ENCODE peak calls at places on chromosome 13, in seven cellular contexts. U is OCI-LY7, Y is lung, W is fibroblast of lung, D is GM12865, P is retinal pigment epithelial cell, K is IMR-90. C is an unnamed sample.

GRCh38 chr13:45781553-45782326 is 69.8 kb downstream of the SIAH3 start:
- DNase-seq in K (no peak), P (peak; percentile 76), U (no peak), Y (no peak), W (peak; percentile 47), D (no peak), C (no peak)

GRCh38 chr13:92721610-92722009 is 505.0 kb upstream of the GPC6 start:
- DNase-seq in W (no peak), Y (no peak), D (no peak), K (no peak), U (no peak), P (no peak), C (no peak)

GRCh38 chr13:70755411-70755810 is 647.2 kb upstream of the KLHL1 start:
- DNase-seq in W (no peak), P (peak; percentile 98), U (no peak), Y (no peak), D (no peak), K (no peak), C (no peak)

GRCh38 chr13:40275636-40276035 is 390.8 kb downstream of the FOXO1 start:
- DNase-seq in W (peak; percentile 61), D (no peak), P (no peak), K (no peak), U (no peak), Y (no peak), C (no peak)

GRCh38 chr13:44093607-44094583 is 214.2 kb downstream of the LACC1 start:
- DNase-seq in K (no peak), P (no peak), W (peak; percentile 8), Y (no peak), D (no peak), U (no peak), C (no peak)

GRCh38 chr13:109938255-109938936 is 152.0 kb upstream of the IRS2 start:
- DNase-seq in P (peak; percentile 85), Y (no peak), U (no peak), D (no peak), W (peak; percentile 87), K (peak; percentile 93), C (no peak)

GRCh38 chr13:96671073-96671472 is 323.2 kb downstream of the OXGR1 start:
- DNase-seq in Y (no peak), D (no peak), U (no peak), W (no peak), K (no peak), P (no peak), C (no peak)

GRCh38 chr13:86813198-86813597 is 858.0 kb upstream of the SLITRK5 start:
- DNase-seq in D (no peak), Y (no peak), W (no peak), K (no peak), P (no peak), U (no peak), C (no peak)

GRCh38 chr13:24076636-24077035 is 83.9 kb upstream of the SPATA13 start:
- DNase-seq in U (no peak), Y (no peak), D (no peak), K (no peak), W (no peak), P (no peak), C (no peak)

GRCh38 chr13:107866007-107866665 is 349.2 kb downstream of the LIG4 start:
- DNase-seq in Y (no peak), K (peak; percentile 34), W (peak; percentile 62), P (no peak), U (no peak), D (no peak), C (no peak)

GRCh38 chr13:31476266-31476665 is 263.1 kb upstream of the RXFP2 start:
- DNase-seq in D (no peak), P (peak; percentile 2), W (peak; percentile 87), U (no peak), K (peak; percentile 85), Y (no peak), C (no peak)

GRCh38 chr13:111249637-111250360 is 70.6 kb upstream of the TEX29 start:
- DNase-seq in P (no peak), U (no peak), D (no peak), K (no peak), W (peak; percentile 26), Y (no peak), C (no peak)

GRCh38 chr13:87820221-87820620 is 149.1 kb downstream of the SLITRK5 start:
- DNase-seq in P (no peak), K (no peak), U (no peak), D (no peak), W (no peak), Y (no peak), C (no peak)

GRCh38 chr13:106562301-106562700 is 5.6 kb downstream of the ARGLU1 start:
- DNase-seq in U (no peak), D (no peak), Y (no peak), K (no peak), W (no peak), P (no peak), C (no peak)

GRCh38 chr13:113912596-113912995 is 48.7 kb upstream of the GAS6 start:
- DNase-seq in K (no peak), W (peak; percentile 54), Y (no peak), P (no peak), U (no peak), D (no peak), C (no peak)

GRCh38 chr13:102386461-102386860 is 15.4 kb downstream of the FGF14 start:
- DNase-seq in P (no peak), D (no peak), K (no peak), Y (no peak), W (no peak), U (no peak), C (no peak)

GRCh38 chr13:78420814-78421213 is 182.5 kb downstream of the POU4F1 start:
- DNase-seq in K (no peak), W (no peak), U (no peak), P (no peak), D (peak; percentile 82), Y (no peak), C (peak; percentile 31)

GRCh38 chr13:26499209-26499601 is 58.3 kb upstream of the WASF3 start:
- DNase-seq in Y (no peak), K (no peak), U (no peak), P (no peak), W (no peak), D (no peak), C (no peak)

GRCh38 chr13:109344552-109345157 is 441.7 kb downstream of the IRS2 start:
- DNase-seq in U (no peak), K (peak; percentile 82), W (peak; percentile 86), D (no peak), P (no peak), Y (no peak), C (no peak)

GRCh38 chr13:76677047-76677446 is 209.2 kb downstream of the KCTD12 start:
- DNase-seq in K (peak; percentile 43), P (peak; percentile 41), U (no peak), W (peak; percentile 64), D (no peak), Y (no peak), C (no peak)

GRCh38 chr13:27965343-27965739 is 3.8 kb downstream of the CDX2 start:
- DNase-seq in U (no peak), Y (no peak), W (no peak), K (no peak), D (no peak), P (no peak), C (no peak)

GRCh38 chr13:27583645-27584044 is 36.7 kb downstream of the LNX2 start:
- DNase-seq in W (peak; percentile 39), Y (no peak), K (no peak), U (no peak), D (no peak), P (no peak), C (no peak)

GRCh38 chr13:35964764-35965163 is 166.4 kb downstream of the DCLK1 start:
- DNase-seq in W (no peak), D (no peak), Y (no peak), K (peak; percentile 68), P (peak; percentile 71), U (no peak), C (no peak)

GRCh38 chr13:72565893-72566292 is 161.5 kb downstream of the MZT1 start:
- DNase-seq in W (no peak), Y (no peak), K (peak; percentile 15), D (peak; percentile 21), U (peak; percentile 43), P (no peak), C (peak; percentile 7)
- TF ChIP-seq CTCF in W (peak; percentile 64), Y (peak; percentile 27), K (peak; percentile 53), D (peak; percentile 46), U (peak; percentile 91), P (peak; percentile 63), C (peak; percentile 46)

GRCh38 chr13:98470920-98471319 is 106.0 kb downstream of the STK24 start:
- DNase-seq in K (no peak), D (no peak), U (no peak), W (no peak), Y (no peak), P (no peak), C (no peak)

GRCh38 chr13:98474292-98474691 is 102.6 kb downstream of the STK24 start:
- DNase-seq in Y (no peak), K (no peak), W (no peak), U (no peak), P (no peak), D (no peak), C (no peak)

GRCh38 chr13:98473792-98474153 is 103.1 kb downstream of the STK24 start:
- DNase-seq in P (no peak), D (no peak), Y (no peak), W (no peak), U (no peak), K (no peak), C (no peak)

GRCh38 chr13:98473135-98473791 is 103.6 kb downstream of the STK24 start:
- DNase-seq in U (no peak), W (no peak), P (no peak), Y (no peak), K (no peak), D (no peak), C (no peak)

GRCh38 chr13:98471895-98472294 is 105.0 kb downstream of the STK24 start:
- DNase-seq in U (no peak), W (no peak), K (no peak), Y (no peak), D (no peak), P (no peak), C (no peak)
- TF ChIP-seq CTCF in U (no peak), W (no peak), K (no peak), Y (no peak), D (no peak), P (no peak), C (no peak)

GRCh38 chr13:112721198-112722104 is 31.6 kb downstream of the ATP11A start:
- DNase-seq in K (no peak), P (no peak), W (no peak), Y (no peak), U (no peak), D (no peak), C (no peak)
- TF ChIP-seq CTCF in K (no peak), P (no peak), W (no peak), Y (no peak), U (no peak), D (no peak), C (no peak)

DNA sequence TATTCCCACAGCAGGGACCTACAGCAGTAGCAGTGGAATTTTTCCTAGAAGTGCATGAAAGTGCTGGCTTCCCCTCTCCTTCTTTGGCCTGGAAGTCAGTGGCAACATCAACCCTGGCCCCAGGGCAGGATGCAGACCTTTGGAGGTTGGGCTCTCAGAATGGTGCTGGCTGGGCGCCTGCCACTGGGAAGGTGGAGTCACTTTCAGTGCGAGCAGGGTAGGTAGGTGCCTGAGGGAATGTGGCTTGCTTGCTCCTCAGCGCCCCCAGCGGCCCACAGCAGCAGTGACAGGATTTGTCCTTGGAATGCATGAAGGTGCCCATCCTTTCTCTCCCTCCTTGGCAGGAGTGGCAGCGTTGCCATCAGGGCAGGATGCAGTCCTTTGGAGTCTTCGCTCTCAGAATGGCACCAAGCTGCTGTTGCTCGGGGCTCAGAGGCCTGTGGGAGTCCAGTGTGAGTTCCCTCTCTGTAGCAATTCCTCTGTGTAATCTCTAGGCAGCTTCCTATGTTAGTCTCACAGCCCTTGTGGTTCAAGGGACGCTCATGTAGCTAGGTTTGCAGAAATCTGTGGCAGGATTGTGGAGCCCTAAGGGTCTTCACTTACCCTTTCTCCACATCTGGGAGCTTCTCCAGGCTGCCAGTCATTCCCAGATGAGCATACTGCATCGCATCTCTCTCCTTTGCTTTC is 354.4 kb upstream of the DACH1 start:
- DNase-seq in W (no peak), P (no peak), U (peak; percentile 16), Y (no peak), D (peak; percentile 27), K (no peak), C (peak; percentile 8)
- TF ChIP-seq CTCF in W (peak; percentile 55), P (peak; percentile 78), U (peak; percentile 79), Y (no peak), D (peak; percentile 81), K (no peak), C (peak; percentile 48)